ENCODE peak calls at places on chromosomes 7 and 10, in seven cellular contexts. S is ovary, M is PC-9, J is right atrium auricular region, I is mammary epithelial cell, W is adipocyte, E is OCI-LY7. Y is an unnamed sample. For H3K4me1, the result is how much of the 10 kb centered on the place peaks cover.

GRCh38 chr10:59678884-59679301 is 30.8 kb downstream of the SLC16A9 start:
- DNase-seq in S (peak), M (peak), J (no peak), I (peak), W (peak), E (no peak), Y (peak)

GRCh38 chr10:131746785-131747184 is 154.0 kb upstream of the PPP2R2D start:
- DNase-seq in S (no peak), M (no peak), J (no peak), I (no peak), W (no peak), E (no peak), Y (no peak)

GRCh38 chr7:141156446-141156845 is 82.6 kb downstream of the TMEM178B start:
- DNase-seq in S (no peak), M (no peak), J (no peak), I (no peak), W (no peak), E (no peak), Y (no peak)

GRCh38 chr7:132009778-132010177 is 453.4 kb upstream of the PODXL start:
- DNase-seq in S (no peak), M (no peak), J (no peak), I (no peak), W (no peak), E (no peak), Y (no peak)

GRCh38 chr10:128711776-128712175 is 585.6 kb upstream of the MKI67 start:
- DNase-seq in S (no peak), M (no peak), J (no peak), I (no peak), W (no peak), E (no peak), Y (no peak)

GRCh38 chr10:126736737-126737136 is 66.2 kb upstream of the C10orf90 start:
- DNase-seq in S (no peak), M (no peak), J (peak), I (no peak), W (no peak), E (no peak), Y (no peak)

GRCh38 chr7:4996696-4997222 is 37.8 kb upstream of the MMD2 start:
- DNase-seq in S (no peak), M (no peak), J (no peak), I (no peak), W (no peak), E (no peak), Y (no peak)

GRCh38 chr7:7830122-7830878 is 111.9 kb upstream of the RPA3 start:
- DNase-seq in S (no peak), M (no peak), J (no peak), I (peak), W (no peak), E (no peak), Y (no peak)

GRCh38 chr7:21943436-21943835 is 2.3 kb downstream of the CDCA7L start:
- DNase-seq in S (no peak), M (no peak), J (no peak), I (no peak), W (no peak), E (no peak), Y (no peak)

GRCh38 chr10:63718453-63718852 is 197.3 kb downstream of the REEP3 start:
- DNase-seq in S (no peak), M (no peak), J (no peak), I (no peak), W (no peak), E (no peak), Y (no peak)

GRCh38 chr10:48466611-48467240 is 138.1 kb downstream of the ARHGAP22 start:
- DNase-seq in S (no peak), M (peak), J (no peak), I (peak), W (no peak), E (no peak), Y (no peak)

GRCh38 chr10:79193694-79194382 is 125.1 kb downstream of the ZMIZ1 start:
- DNase-seq in S (no peak), M (no peak), J (no peak), I (no peak), W (no peak), E (peak), Y (no peak)

GRCh38 chr10:5314866-5315265 is 49.9 kb upstream of the UCN3 start:
- DNase-seq in S (no peak), M (no peak), J (no peak), I (no peak), W (no peak), E (no peak), Y (no peak)

GRCh38 chr7:80147543-80148376 is 13.1 kb downstream of the GNAI1 start:
- DNase-seq in S (no peak), M (no peak), J (no peak), I (peak), W (peak), E (no peak), Y (no peak)

GRCh38 chr10:12372846-12373245 is 23.5 kb downstream of the CAMK1D start:
- DNase-seq in S (no peak), M (no peak), J (no peak), I (no peak), W (no peak), E (no peak), Y (no peak)

GRCh38 chr7:73860859-73861258 is at the start of gene TMEM270:
- DNase-seq in S (no peak), M (no peak), J (no peak), I (no peak), W (no peak), E (no peak), Y (no peak)

GRCh38 chr10:18400911-18401260 is 250.5 kb downstream of the NSUN6 start:
- DNase-seq in S (no peak), M (no peak), J (no peak), I (no peak), W (no peak), E (no peak), Y (peak)

GRCh38 chr7:601573-602340 is 82.1 kb upstream of the PDGFA start:
- DNase-seq in S (no peak), M (no peak), J (peak), I (no peak), W (peak), E (no peak), Y (no peak)

GRCh38 chr7:117200786-117201185 is 122.1 kb downstream of the WNT2 start:
- DNase-seq in S (no peak), M (no peak), J (no peak), I (no peak), W (no peak), E (no peak), Y (no peak)

GRCh38 chr7:117666019-117666418 is 186.2 kb downstream of the CFTR start:
- DNase-seq in S (no peak), M (peak), J (no peak), I (peak), W (peak), E (no peak), Y (no peak)

GRCh38 chr10:88411772-88412349 is 171.3 kb downstream of the RNLS start:
- DNase-seq in S (no peak), M (no peak), J (no peak), I (no peak), W (no peak), E (no peak), Y (peak)

GRCh38 chr7:8114175-8114574 is 145.6 kb downstream of the GLCCI1 start:
- DNase-seq in S (no peak), M (no peak), J (no peak), I (no peak), W (no peak), E (no peak), Y (peak)

GRCh38 chr10:30984563-30985328 is 46.9 kb downstream of the ZNF438 start:
- DNase-seq in S (no peak), M (no peak), J (no peak), I (no peak), W (peak), E (no peak), Y (no peak)

GRCh38 chr7:126411032-126411820 is 841.5 kb downstream of the GRM8 start:
- DNase-seq in S (no peak), M (no peak), J (no peak), I (no peak), W (no peak), E (no peak), Y (peak)

GRCh38 chr7:30750574-30751256 is 1.2 kb upstream of the INMT start:
- DNase-seq in S (no peak), M (no peak), J (peak), I (no peak), W (peak), E (no peak), Y (no peak)

GRCh38 chr7:31741852-31742251 is 54.8 kb downstream of the PPP1R17 start:
- DNase-seq in S (no peak), M (no peak), J (no peak), I (peak), W (no peak), E (no peak), Y (no peak)

GRCh38 chr7:68787586-68787985 is 810.7 kb upstream of the AUTS2 start:
- DNase-seq in S (no peak), M (no peak), J (no peak), I (no peak), W (no peak), E (no peak), Y (no peak)

GRCh38 chr7:33798671-33799325 is 106.5 kb upstream of the BMPER start:
- DNase-seq in S (no peak), M (no peak), J (no peak), I (peak), W (no peak), E (no peak), Y (no peak)

GRCh38 chr10:110471566-110472139 is 26.1 kb upstream of the DUSP5 start:
- DNase-seq in S (no peak), M (no peak), J (no peak), I (peak), W (peak), E (no peak), Y (no peak)

GRCh38 chr10:13787015-13787421 is 200.3 kb downstream of the PRPF18 start:
- DNase-seq in S (no peak), M (no peak), J (no peak), I (peak), W (no peak), E (peak), Y (peak)

GRCh38 chr10:42980553-42981357 is 96.1 kb upstream of the RET start:
- DNase-seq in S (no peak), M (no peak), J (peak), I (no peak), W (no peak), E (no peak), Y (no peak)

GRCh38 chr7:72265505-72265904 is 146.6 kb downstream of the CALN1 start:
- DNase-seq in S (no peak), M (no peak), J (no peak), I (no peak), W (no peak), E (no peak), Y (no peak)

GRCh38 chr7:155811895-155812761 is at the start of gene SHH:
- DNase-seq in S (no peak), M (no peak), J (no peak), I (no peak), W (peak), E (no peak), Y (peak)

GRCh38 chr7:54729096-54729495 is 29.9 kb downstream of the SEC61G start:
- DNase-seq in S (no peak), M (no peak), J (no peak), I (peak), W (no peak), E (no peak), Y (no peak)

GRCh38 chr10:103640436-103641181 is 147.1 kb downstream of the NEURL1 start:
- DNase-seq in S (peak), M (no peak), J (no peak), I (no peak), W (no peak), E (no peak), Y (no peak)

GRCh38 chr7:132368246-132368900 is 207.9 kb downstream of the PLXNA4 start:
- DNase-seq in S (no peak), M (no peak), J (no peak), I (no peak), W (no peak), E (no peak), Y (peak)

GRCh38 chr7:94763268-94763667 is 107.3 kb upstream of the SGCE start:
- DNase-seq in S (no peak), M (no peak), J (no peak), I (no peak), W (peak), E (no peak), Y (no peak)

GRCh38 chr10:115875172-115875571 is 397.8 kb downstream of the GFRA1 start:
- DNase-seq in S (no peak), M (no peak), J (no peak), I (no peak), W (no peak), E (no peak), Y (no peak)

GRCh38 chr7:129923709-129924108 is 29.1 kb downstream of the UBE2H start:
- DNase-seq in S (no peak), M (no peak), J (no peak), I (peak), W (peak), E (no peak), Y (peak)

GRCh38 chr7:28178537-28178936 is 2.1 kb downstream of the JAZF1 start:
- DNase-seq in S (no peak), M (no peak), J (no peak), I (peak), W (peak), E (no peak), Y (no peak)
- H3K4me1 ChIP-seq in S (under half), M (under half), J (under half), I (under half), W (under half), E (half or more), Y (under half)

DNA sequence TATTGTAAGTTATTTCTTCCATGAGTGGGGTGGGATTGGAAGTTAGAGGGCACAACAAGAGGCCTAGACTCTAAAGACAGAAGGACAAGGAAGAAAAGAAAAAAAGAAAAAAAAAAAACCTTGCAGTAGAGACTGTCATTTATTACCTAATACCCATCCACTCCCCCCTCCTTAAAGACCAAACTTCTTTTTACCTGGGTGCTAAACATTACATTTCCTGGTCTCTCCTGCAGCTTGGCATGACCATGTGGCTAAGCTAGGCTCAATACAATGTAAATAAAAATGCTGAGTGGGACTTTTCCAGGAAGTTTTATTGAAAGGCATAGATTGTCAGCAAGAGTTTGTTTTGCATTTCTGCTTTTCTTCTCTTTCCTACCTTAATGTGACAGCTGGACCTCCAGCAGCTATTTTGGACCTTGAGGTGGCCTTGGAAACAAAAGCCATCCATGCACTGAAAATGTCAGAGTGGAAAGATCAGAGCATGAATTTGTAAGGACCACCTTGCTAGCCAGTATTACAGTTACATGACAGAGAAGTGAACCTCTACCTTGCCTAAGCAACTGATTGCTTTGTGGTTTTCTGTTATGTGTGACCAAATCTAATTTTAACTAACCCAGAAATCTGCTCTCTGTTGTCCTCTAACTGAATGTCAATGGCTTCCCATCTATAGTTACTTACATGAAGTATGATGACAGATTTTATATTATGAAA is 81.3 kb upstream of the SFMBT2 start:
- DNase-seq in S (no peak), M (no peak), J (no peak), I (no peak), W (no peak), E (peak), Y (peak)
- H3K4me1 ChIP-seq in S (under half), M (under half), J (under half), I (under half), W (under half), E (half or more), Y (under half)

GRCh38 chr7:50142421-50143113 is 49.5 kb upstream of the ZPBP start:
- DNase-seq in S (no peak), M (no peak), J (no peak), I (no peak), W (peak), E (peak), Y (peak)
- H3K4me1 ChIP-seq in S (under half), M (under half), J (under half), I (under half), W (under half), E (half or more), Y (under half)

GRCh38 chr7:120802751-120803150 is 55.2 kb downstream of the TSPAN12 start:
- DNase-seq in S (no peak), M (no peak), J (no peak), I (no peak), W (no peak), E (no peak), Y (no peak)
- H3K4me1 ChIP-seq in S (under half), M (under half), J (under half), I (under half), W (under half), E (under half), Y (under half)

GRCh38 chr10:68135362-68135761 is 26.1 kb downstream of the MYPN start:
- DNase-seq in S (no peak), M (no peak), J (no peak), I (peak), W (peak), E (no peak), Y (no peak)
- H3K4me1 ChIP-seq in S (under half), M (half or more), J (under half), I (under half), W (under half), E (under half), Y (under half)

GRCh38 chr7:121037828-121038716 is 49.6 kb downstream of the CPED1 start:
- DNase-seq in S (no peak), M (no peak), J (no peak), I (no peak), W (no peak), E (no peak), Y (no peak)
- H3K4me1 ChIP-seq in S (under half), M (under half), J (under half), I (under half), W (under half), E (under half), Y (under half)

GRCh38 chr10:95437669-95438068 is 123.5 kb downstream of the SORBS1 start:
- DNase-seq in S (no peak), M (no peak), J (no peak), I (no peak), W (no peak), E (no peak), Y (no peak)
- H3K4me1 ChIP-seq in S (under half), M (under half), J (half or more), I (under half), W (under half), E (under half), Y (under half)

GRCh38 chr7:101688995-101689907 is 60.2 kb upstream of the MYL10 start:
- DNase-seq in S (no peak), M (no peak), J (no peak), I (no peak), W (no peak), E (no peak), Y (no peak)

GRCh38 chr7:101687081-101687480 is 58.0 kb upstream of the MYL10 start:
- DNase-seq in S (no peak), M (no peak), J (no peak), I (no peak), W (no peak), E (no peak), Y (no peak)

GRCh38 chr7:101687791-101688182 is 58.7 kb upstream of the MYL10 start:
- DNase-seq in S (no peak), M (no peak), J (no peak), I (no peak), W (no peak), E (no peak), Y (no peak)

GRCh38 chr7:101690061-101690460 is 61.0 kb upstream of the MYL10 start:
- DNase-seq in S (no peak), M (no peak), J (no peak), I (no peak), W (peak), E (no peak), Y (no peak)

GRCh38 chr7:101688183-101688831 is 59.2 kb upstream of the MYL10 start:
- DNase-seq in S (peak), M (peak), J (peak), I (peak), W (peak), E (peak), Y (peak)
- H3K4me1 ChIP-seq in S (under half), M (under half), J (under half), I (under half), W (under half), E (under half), Y (under half)